ENCODE peak calls at places on chromosomes 7 and 10, in eight cellular contexts. One of them, this sample, is unnamed.

GRCh38 chr10:127085957-127086356 is 110.4 kb downstream of the INSYN2A start:
- DNase-seq in WERI-Rb-1: peak; percentile 26
- DNase-seq in uterus: no peak
- DNase-seq in coronary artery: no peak
- DNase-seq in left ventricle myocardium inferior: no peak
- DNase-seq in right lobe of liver: no peak
- DNase-seq in left lung: no peak
- DNase-seq in A549: no peak
- DNase-seq in this sample: no peak

GRCh38 chr10:102384606-102385429 is 10.7 kb upstream of the NFKB2 start:
- DNase-seq in WERI-Rb-1: no peak
- DNase-seq in uterus: no peak
- DNase-seq in coronary artery: no peak
- DNase-seq in left ventricle myocardium inferior: no peak
- DNase-seq in right lobe of liver: no peak
- DNase-seq in left lung: no peak
- DNase-seq in A549: no peak
- DNase-seq in this sample: no peak

GRCh38 chr10:29239569-29240472 is 49.0 kb upstream of the LYZL1 start:
- DNase-seq in WERI-Rb-1: peak; percentile 15
- DNase-seq in uterus: no peak
- DNase-seq in coronary artery: no peak
- DNase-seq in left ventricle myocardium inferior: no peak
- DNase-seq in right lobe of liver: peak; percentile 59
- DNase-seq in left lung: no peak
- DNase-seq in A549: peak; percentile 47
- DNase-seq in this sample: no peak

GRCh38 chr10:101052285-101052684 is 9.5 kb upstream of the KAZALD1 start:
- DNase-seq in WERI-Rb-1: no peak
- DNase-seq in uterus: no peak
- DNase-seq in coronary artery: no peak
- DNase-seq in left ventricle myocardium inferior: no peak
- DNase-seq in right lobe of liver: no peak
- DNase-seq in left lung: no peak
- DNase-seq in A549: peak; percentile 35
- DNase-seq in this sample: no peak

GRCh38 chr10:31694929-31695837 is 233.4 kb downstream of the ARHGAP12 start:
- DNase-seq in WERI-Rb-1: no peak
- DNase-seq in uterus: no peak
- DNase-seq in coronary artery: no peak
- DNase-seq in left ventricle myocardium inferior: no peak
- DNase-seq in right lobe of liver: no peak
- DNase-seq in left lung: no peak
- DNase-seq in A549: no peak
- DNase-seq in this sample: no peak

GRCh38 chr7:81162771-81163525 is 244.1 kb upstream of the SEMA3C start:
- DNase-seq in WERI-Rb-1: no peak
- DNase-seq in uterus: no peak
- DNase-seq in coronary artery: no peak
- DNase-seq in left ventricle myocardium inferior: no peak
- DNase-seq in right lobe of liver: no peak
- DNase-seq in left lung: no peak
- DNase-seq in A549: peak; percentile 36
- DNase-seq in this sample: no peak

GRCh38 chr7:2980406-2981102 is 63.1 kb downstream of the CARD11 start:
- DNase-seq in WERI-Rb-1: no peak
- DNase-seq in uterus: no peak
- DNase-seq in coronary artery: no peak
- DNase-seq in left ventricle myocardium inferior: no peak
- DNase-seq in right lobe of liver: no peak
- DNase-seq in left lung: peak; percentile 46
- DNase-seq in A549: no peak
- DNase-seq in this sample: no peak

GRCh38 chr10:86876748-86877147 is 80.7 kb downstream of the MMRN2 start:
- DNase-seq in WERI-Rb-1: no peak
- DNase-seq in uterus: no peak
- DNase-seq in coronary artery: no peak
- DNase-seq in left ventricle myocardium inferior: no peak
- DNase-seq in right lobe of liver: no peak
- DNase-seq in left lung: no peak
- DNase-seq in A549: no peak
- DNase-seq in this sample: no peak

GRCh38 chr10:67668448-67668847 is 27.5 kb downstream of the CTNNA3 start:
- DNase-seq in WERI-Rb-1: no peak
- DNase-seq in uterus: no peak
- DNase-seq in coronary artery: no peak
- DNase-seq in left ventricle myocardium inferior: no peak
- DNase-seq in right lobe of liver: no peak
- DNase-seq in left lung: no peak
- DNase-seq in A549: peak; percentile 14
- DNase-seq in this sample: no peak

GRCh38 chr10:43966571-43966965 is 317.9 kb upstream of the ZNF32 start:
- DNase-seq in WERI-Rb-1: no peak
- DNase-seq in uterus: no peak
- DNase-seq in coronary artery: peak; percentile 59
- DNase-seq in left ventricle myocardium inferior: no peak
- DNase-seq in right lobe of liver: no peak
- DNase-seq in left lung: no peak
- DNase-seq in A549: no peak
- DNase-seq in this sample: no peak
- H3K27ac ChIP-seq in WERI-Rb-1: no peak overlapping the region
- H3K27ac ChIP-seq in uterus: no peak overlapping the region
- H3K27ac ChIP-seq in coronary artery: no peak overlapping the region
- H3K27ac ChIP-seq in left ventricle myocardium inferior: peak overlapping the region; percentile 88
- H3K27ac ChIP-seq in right lobe of liver: no peak overlapping the region
- H3K27ac ChIP-seq in left lung: no peak overlapping the region
- H3K27ac ChIP-seq in A549: no peak overlapping the region
- H3K27ac ChIP-seq in this sample: no peak overlapping the region

GRCh38 chr10:121079226-121079625 is 228.1 kb downstream of the WDR11 start:
- DNase-seq in WERI-Rb-1: peak; percentile 85
- DNase-seq in uterus: no peak
- DNase-seq in coronary artery: no peak
- DNase-seq in left ventricle myocardium inferior: no peak
- DNase-seq in right lobe of liver: no peak
- DNase-seq in left lung: no peak
- DNase-seq in A549: no peak
- DNase-seq in this sample: no peak

GRCh38 chr10:121078672-121079102 is 227.5 kb downstream of the WDR11 start:
- DNase-seq in WERI-Rb-1: no peak
- DNase-seq in uterus: peak; percentile 22
- DNase-seq in coronary artery: no peak
- DNase-seq in left ventricle myocardium inferior: no peak
- DNase-seq in right lobe of liver: no peak
- DNase-seq in left lung: peak; percentile 57
- DNase-seq in A549: peak; percentile 16
- DNase-seq in this sample: no peak

GRCh38 chr10:121078036-121078435 is 226.9 kb downstream of the WDR11 start:
- DNase-seq in WERI-Rb-1: no peak
- DNase-seq in uterus: no peak
- DNase-seq in coronary artery: no peak
- DNase-seq in left ventricle myocardium inferior: no peak
- DNase-seq in right lobe of liver: no peak
- DNase-seq in left lung: no peak
- DNase-seq in A549: no peak
- DNase-seq in this sample: no peak

GRCh38 chr10:121077331-121077730 is 226.2 kb downstream of the WDR11 start:
- DNase-seq in WERI-Rb-1: no peak
- DNase-seq in uterus: peak; percentile 22
- DNase-seq in coronary artery: no peak
- DNase-seq in left ventricle myocardium inferior: peak; percentile 32
- DNase-seq in right lobe of liver: no peak
- DNase-seq in left lung: peak; percentile 49
- DNase-seq in A549: no peak
- DNase-seq in this sample: peak; percentile 56

GRCh38 chr10:121080324-121080807 is 229.2 kb downstream of the WDR11 start:
- DNase-seq in WERI-Rb-1: peak; percentile 93
- DNase-seq in uterus: peak; percentile 24
- DNase-seq in coronary artery: no peak
- DNase-seq in left ventricle myocardium inferior: peak; percentile 45
- DNase-seq in right lobe of liver: no peak
- DNase-seq in left lung: no peak
- DNase-seq in A549: no peak
- DNase-seq in this sample: no peak
- TF ChIP-seq CTCF in WERI-Rb-1: no peak
- TF ChIP-seq CTCF in uterus: no peak
- TF ChIP-seq CTCF in coronary artery: no peak
- TF ChIP-seq CTCF in left ventricle myocardium inferior: no peak
- TF ChIP-seq CTCF in right lobe of liver: no peak
- TF ChIP-seq CTCF in left lung: no peak
- TF ChIP-seq CTCF in A549: no peak
- TF ChIP-seq CTCF in this sample: no peak

GRCh38 chr7:85078181-85078580 is 108.7 kb downstream of the SEMA3D start:
- DNase-seq in WERI-Rb-1: no peak
- DNase-seq in uterus: no peak
- DNase-seq in coronary artery: no peak
- DNase-seq in left ventricle myocardium inferior: no peak
- DNase-seq in right lobe of liver: no peak
- DNase-seq in left lung: no peak
- DNase-seq in A549: no peak
- DNase-seq in this sample: no peak
- H3K4me3 ChIP-seq in WERI-Rb-1: no peak overlapping the region
- H3K4me3 ChIP-seq in uterus: no peak overlapping the region
- H3K4me3 ChIP-seq in coronary artery: no peak overlapping the region
- H3K4me3 ChIP-seq in left ventricle myocardium inferior: no peak overlapping the region
- H3K4me3 ChIP-seq in right lobe of liver: no peak overlapping the region
- H3K4me3 ChIP-seq in left lung: no peak overlapping the region
- H3K4me3 ChIP-seq in A549: no peak overlapping the region
- H3K4me3 ChIP-seq in this sample: no peak overlapping the region

GRCh38 chr7:72267291-72267800 is 144.8 kb downstream of the CALN1 start:
- DNase-seq in WERI-Rb-1: no peak
- DNase-seq in uterus: no peak
- DNase-seq in coronary artery: no peak
- DNase-seq in left ventricle myocardium inferior: no peak
- DNase-seq in right lobe of liver: no peak
- DNase-seq in left lung: no peak
- DNase-seq in A549: no peak
- DNase-seq in this sample: no peak

GRCh38 chr7:72268090-72268489 is 144.0 kb downstream of the CALN1 start:
- DNase-seq in WERI-Rb-1: no peak
- DNase-seq in uterus: no peak
- DNase-seq in coronary artery: no peak
- DNase-seq in left ventricle myocardium inferior: no peak
- DNase-seq in right lobe of liver: no peak
- DNase-seq in left lung: no peak
- DNase-seq in A549: no peak
- DNase-seq in this sample: no peak

GRCh38 chr7:72268826-72269225 is 143.3 kb downstream of the CALN1 start:
- DNase-seq in WERI-Rb-1: no peak
- DNase-seq in uterus: no peak
- DNase-seq in coronary artery: no peak
- DNase-seq in left ventricle myocardium inferior: no peak
- DNase-seq in right lobe of liver: no peak
- DNase-seq in left lung: no peak
- DNase-seq in A549: no peak
- DNase-seq in this sample: no peak

GRCh38 chr7:72275412-72276070 is 136.6 kb downstream of the CALN1 start:
- DNase-seq in WERI-Rb-1: no peak
- DNase-seq in uterus: no peak
- DNase-seq in coronary artery: no peak
- DNase-seq in left ventricle myocardium inferior: no peak
- DNase-seq in right lobe of liver: no peak
- DNase-seq in left lung: no peak
- DNase-seq in A549: no peak
- DNase-seq in this sample: no peak

GRCh38 chr7:72272479-72272878 is 139.7 kb downstream of the CALN1 start:
- DNase-seq in WERI-Rb-1: no peak
- DNase-seq in uterus: no peak
- DNase-seq in coronary artery: no peak
- DNase-seq in left ventricle myocardium inferior: no peak
- DNase-seq in right lobe of liver: no peak
- DNase-seq in left lung: no peak
- DNase-seq in A549: no peak
- DNase-seq in this sample: no peak
- H3K27ac ChIP-seq in WERI-Rb-1: no peak overlapping the region
- H3K27ac ChIP-seq in uterus: no peak overlapping the region
- H3K27ac ChIP-seq in coronary artery: no peak overlapping the region
- H3K27ac ChIP-seq in left ventricle myocardium inferior: no peak overlapping the region
- H3K27ac ChIP-seq in right lobe of liver: no peak overlapping the region
- H3K27ac ChIP-seq in left lung: no peak overlapping the region
- H3K27ac ChIP-seq in A549: no peak overlapping the region
- H3K27ac ChIP-seq in this sample: no peak overlapping the region